ENCODE peak calls at places on chromosomes 5 and 9, in six cellular contexts. One of them, this sample, is unnamed.

GRCh38 chr5:109718216-109718615 is 28.5 kb downstream of the MAN2A1 start:
- DNase-seq in upper lobe of right lung: no peak
- DNase-seq in AG09309: no peak
- DNase-seq in IMR-90: no peak
- DNase-seq in natural killer cell: no peak
- DNase-seq in vagina: no peak
- DNase-seq in this sample: no peak

GRCh38 chr9:116264361-116264760 is 110.8 kb downstream of the PAPPA start:
- DNase-seq in AG09309: no peak
- DNase-seq in IMR-90: no peak
- DNase-seq in vagina: no peak
- DNase-seq in natural killer cell: no peak
- DNase-seq in upper lobe of right lung: no peak
- DNase-seq in this sample: no peak

GRCh38 chr5:178077751-178078150 is 35.6 kb upstream of the N4BP3 start:
- DNase-seq in AG09309: no peak
- DNase-seq in vagina: no peak
- DNase-seq in natural killer cell: no peak
- DNase-seq in upper lobe of right lung: no peak
- DNase-seq in IMR-90: no peak
- DNase-seq in this sample: no peak

GRCh38 chr5:149320791-149321330 is 24.4 kb upstream of the GRPEL2 start:
- DNase-seq in natural killer cell: no peak
- DNase-seq in upper lobe of right lung: peak
- DNase-seq in AG09309: peak
- DNase-seq in vagina: no peak
- DNase-seq in IMR-90: peak
- DNase-seq in this sample: no peak

GRCh38 chr5:128546658-128547281 is 8.7 kb upstream of the FBN2 start:
- DNase-seq in AG09309: no peak
- DNase-seq in natural killer cell: no peak
- DNase-seq in IMR-90: no peak
- DNase-seq in vagina: no peak
- DNase-seq in upper lobe of right lung: no peak
- DNase-seq in this sample: no peak

GRCh38 chr9:129209580-129209979 is 31.5 kb upstream of the IER5L start:
- DNase-seq in AG09309: no peak
- DNase-seq in upper lobe of right lung: no peak
- DNase-seq in natural killer cell: no peak
- DNase-seq in IMR-90: no peak
- DNase-seq in vagina: no peak
- DNase-seq in this sample: no peak

GRCh38 chr5:169577966-169578365 is 5.6 kb upstream of the SPDL1 start:
- DNase-seq in AG09309: no peak
- DNase-seq in upper lobe of right lung: no peak
- DNase-seq in natural killer cell: no peak
- DNase-seq in IMR-90: no peak
- DNase-seq in vagina: no peak
- DNase-seq in this sample: no peak

GRCh38 chr5:14326035-14326909 is 183.1 kb downstream of the TRIO start:
- DNase-seq in vagina: no peak
- DNase-seq in AG09309: no peak
- DNase-seq in upper lobe of right lung: no peak
- DNase-seq in IMR-90: no peak
- DNase-seq in natural killer cell: no peak
- DNase-seq in this sample: no peak

GRCh38 chr9:110058304-110058953 is 149.5 kb downstream of the C9orf152 start:
- DNase-seq in vagina: peak
- DNase-seq in natural killer cell: no peak
- DNase-seq in AG09309: no peak
- DNase-seq in upper lobe of right lung: no peak
- DNase-seq in IMR-90: peak
- DNase-seq in this sample: no peak

GRCh38 chr5:134451618-134452505 is 40.2 kb upstream of the CDKN2AIPNL start:
- DNase-seq in upper lobe of right lung: peak
- DNase-seq in vagina: no peak
- DNase-seq in natural killer cell: no peak
- DNase-seq in IMR-90: peak
- DNase-seq in AG09309: no peak
- DNase-seq in this sample: no peak

GRCh38 chr5:81849769-81850367 is 99.0 kb upstream of the SSBP2 start:
- DNase-seq in AG09309: no peak
- DNase-seq in vagina: no peak
- DNase-seq in natural killer cell: no peak
- DNase-seq in IMR-90: no peak
- DNase-seq in upper lobe of right lung: no peak
- DNase-seq in this sample: no peak

GRCh38 chr5:59020611-59021285 is 437.9 kb downstream of the RAB3C start:
- DNase-seq in upper lobe of right lung: no peak
- DNase-seq in vagina: no peak
- DNase-seq in AG09309: no peak
- DNase-seq in natural killer cell: no peak
- DNase-seq in IMR-90: peak
- DNase-seq in this sample: no peak

GRCh38 chr5:157384971-157385709 is 74.9 kb upstream of the NIPAL4 start:
- DNase-seq in IMR-90: peak
- DNase-seq in vagina: no peak
- DNase-seq in upper lobe of right lung: no peak
- DNase-seq in natural killer cell: no peak
- DNase-seq in AG09309: peak
- DNase-seq in this sample: no peak

GRCh38 chr9:6049798-6050197 is 34.4 kb upstream of the RANBP6 start:
- DNase-seq in vagina: no peak
- DNase-seq in upper lobe of right lung: no peak
- DNase-seq in IMR-90: no peak
- DNase-seq in natural killer cell: no peak
- DNase-seq in AG09309: no peak
- DNase-seq in this sample: no peak

GRCh38 chr9:3035594-3036389 is 191.9 kb upstream of the PUM3 start:
- DNase-seq in natural killer cell: no peak
- DNase-seq in vagina: no peak
- DNase-seq in IMR-90: no peak
- DNase-seq in upper lobe of right lung: no peak
- DNase-seq in AG09309: no peak
- DNase-seq in this sample: no peak
- TF ChIP-seq CTCF in natural killer cell: no peak
- TF ChIP-seq CTCF in vagina: no peak
- TF ChIP-seq CTCF in IMR-90: no peak
- TF ChIP-seq CTCF in upper lobe of right lung: no peak
- TF ChIP-seq CTCF in AG09309: no peak
- TF ChIP-seq CTCF in this sample: no peak

GRCh38 chr5:29001666-29002065 is 1963.3 kb upstream of the CDH9 start:
- DNase-seq in natural killer cell: no peak
- DNase-seq in IMR-90: no peak
- DNase-seq in upper lobe of right lung: no peak
- DNase-seq in AG09309: no peak
- DNase-seq in vagina: no peak
- DNase-seq in this sample: no peak
- TF ChIP-seq CTCF in natural killer cell: no peak
- TF ChIP-seq CTCF in IMR-90: no peak
- TF ChIP-seq CTCF in upper lobe of right lung: no peak
- TF ChIP-seq CTCF in AG09309: no peak
- TF ChIP-seq CTCF in vagina: no peak
- TF ChIP-seq CTCF in this sample: peak

DNA sequence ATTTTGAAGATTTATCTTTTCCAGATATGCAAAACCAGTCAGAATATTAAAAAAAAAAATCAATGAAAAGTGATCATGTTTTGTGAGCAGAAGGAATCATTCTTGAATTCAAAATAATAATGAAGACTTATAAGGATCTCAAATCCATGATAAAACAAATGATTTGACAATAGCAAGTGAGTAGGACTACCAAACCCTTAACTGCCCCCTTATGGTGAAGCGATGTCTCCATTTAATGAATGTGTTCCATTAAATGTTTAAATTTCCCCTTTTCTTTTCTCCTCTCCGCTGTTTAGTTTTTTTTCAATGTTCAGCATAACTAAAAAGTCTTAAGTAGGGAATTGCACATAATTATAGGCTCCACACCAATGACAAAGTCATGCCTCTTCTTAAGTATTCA is 12.2 kb upstream of the MARCHF3 start:
- DNase-seq in upper lobe of right lung: no peak
- DNase-seq in natural killer cell: no peak
- DNase-seq in IMR-90: peak
- DNase-seq in AG09309: no peak
- DNase-seq in vagina: no peak
- DNase-seq in this sample: no peak
- TF ChIP-seq CTCF in upper lobe of right lung: peak
- TF ChIP-seq CTCF in natural killer cell: no peak
- TF ChIP-seq CTCF in IMR-90: peak
- TF ChIP-seq CTCF in AG09309: peak
- TF ChIP-seq CTCF in vagina: no peak
- TF ChIP-seq CTCF in this sample: peak

GRCh38 chr5:141941779-141942178 is 16.2 kb downstream of the PCDH12 start:
- DNase-seq in natural killer cell: no peak
- DNase-seq in vagina: no peak
- DNase-seq in AG09309: no peak
- DNase-seq in upper lobe of right lung: no peak
- DNase-seq in IMR-90: peak
- DNase-seq in this sample: no peak

GRCh38 chr5:141944086-141944485 is 13.9 kb downstream of the PCDH12 start:
- DNase-seq in natural killer cell: no peak
- DNase-seq in AG09309: no peak
- DNase-seq in upper lobe of right lung: no peak
- DNase-seq in vagina: no peak
- DNase-seq in IMR-90: no peak
- DNase-seq in this sample: no peak

GRCh38 chr5:141942185-141942857 is 15.7 kb downstream of the PCDH12 start:
- DNase-seq in upper lobe of right lung: no peak
- DNase-seq in IMR-90: no peak
- DNase-seq in AG09309: no peak
- DNase-seq in vagina: no peak
- DNase-seq in natural killer cell: no peak
- DNase-seq in this sample: no peak

GRCh38 chr5:141941307-141941706 is 16.7 kb downstream of the PCDH12 start:
- DNase-seq in AG09309: peak
- DNase-seq in vagina: no peak
- DNase-seq in upper lobe of right lung: no peak
- DNase-seq in IMR-90: no peak
- DNase-seq in natural killer cell: no peak
- DNase-seq in this sample: no peak

DNA sequence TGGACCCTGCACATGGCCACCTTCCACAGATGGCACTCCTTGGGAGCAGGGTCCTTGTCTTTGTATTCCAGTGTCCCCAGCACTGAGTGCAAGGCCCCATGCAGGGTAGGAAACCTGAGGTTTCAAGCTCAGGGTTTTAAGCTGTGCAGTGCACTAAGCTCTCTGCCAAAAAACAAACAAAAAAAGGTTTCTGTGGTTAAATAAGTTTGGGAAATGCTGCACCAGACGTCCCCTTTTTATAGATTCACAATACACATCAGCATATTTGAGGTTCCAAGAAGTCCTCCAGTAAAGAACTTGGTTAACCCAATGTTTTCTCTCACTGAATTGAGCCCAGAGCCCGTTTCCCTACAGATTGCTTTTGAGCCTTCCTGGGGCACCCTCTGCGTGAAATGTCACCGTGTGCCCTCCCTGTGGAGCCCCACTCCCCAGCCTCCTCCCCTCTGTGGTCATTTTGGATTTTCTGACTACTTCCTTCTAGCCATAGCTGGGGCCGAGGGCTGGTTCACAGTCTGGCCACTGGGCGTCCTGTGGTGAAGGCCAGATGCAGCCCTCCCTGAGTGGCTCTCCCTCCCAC is 17.1 kb downstream of the DELE1 start:
- DNase-seq in IMR-90: peak
- DNase-seq in vagina: no peak
- DNase-seq in upper lobe of right lung: no peak
- DNase-seq in AG09309: peak
- DNase-seq in natural killer cell: no peak
- DNase-seq in this sample: no peak
- TF ChIP-seq CTCF in IMR-90: no peak
- TF ChIP-seq CTCF in vagina: no peak
- TF ChIP-seq CTCF in upper lobe of right lung: peak
- TF ChIP-seq CTCF in AG09309: peak
- TF ChIP-seq CTCF in natural killer cell: no peak
- TF ChIP-seq CTCF in this sample: peak

GRCh38 chr5:167263185-167263584 is 1028.3 kb upstream of the WWC1 start:
- DNase-seq in upper lobe of right lung: no peak
- DNase-seq in vagina: no peak
- DNase-seq in AG09309: no peak
- DNase-seq in natural killer cell: no peak
- DNase-seq in IMR-90: no peak
- DNase-seq in this sample: no peak

GRCh38 chr5:167255931-167256330 is 1035.5 kb upstream of the WWC1 start:
- DNase-seq in IMR-90: no peak
- DNase-seq in AG09309: no peak
- DNase-seq in natural killer cell: no peak
- DNase-seq in upper lobe of right lung: no peak
- DNase-seq in vagina: no peak
- DNase-seq in this sample: no peak

DNA sequence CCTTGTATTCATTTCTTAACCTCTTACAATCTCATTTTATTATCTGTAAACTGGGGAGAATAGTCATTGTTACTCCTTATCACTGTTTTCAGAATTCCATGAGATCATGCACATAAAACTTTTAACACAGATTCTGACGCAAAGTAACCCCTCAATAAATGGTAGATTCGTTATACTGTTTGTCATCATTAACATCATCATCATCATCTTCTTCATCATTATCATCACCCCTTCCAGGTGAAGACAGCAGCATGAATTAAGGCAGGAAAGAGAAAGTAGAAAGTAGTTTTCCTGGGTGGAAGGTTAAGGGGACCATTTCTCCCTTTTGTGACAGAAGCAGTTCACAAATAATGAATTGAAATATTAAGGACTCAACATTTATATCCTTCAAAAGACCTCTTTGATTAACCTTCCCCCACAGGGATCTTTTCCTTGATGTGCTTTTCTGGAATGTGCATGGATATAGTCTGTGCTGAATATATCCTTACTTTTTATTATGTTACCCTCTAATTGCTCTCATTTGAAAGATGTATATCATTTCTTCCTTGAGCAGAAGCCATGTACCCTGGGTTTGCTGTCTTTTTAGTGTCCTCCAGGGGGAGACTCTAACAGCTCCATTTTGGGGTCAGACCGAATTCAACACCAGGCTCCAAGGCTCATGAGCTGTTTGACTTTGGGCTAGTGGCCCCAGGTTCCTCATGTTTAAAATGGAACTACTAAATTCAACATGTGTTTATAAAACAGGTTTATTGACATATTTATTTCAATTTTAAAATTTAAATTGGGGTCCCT is 1029.9 kb upstream of the WWC1 start:
- DNase-seq in natural killer cell: no peak
- DNase-seq in vagina: no peak
- DNase-seq in IMR-90: no peak
- DNase-seq in AG09309: no peak
- DNase-seq in upper lobe of right lung: no peak
- DNase-seq in this sample: no peak
- TF ChIP-seq CTCF in natural killer cell: no peak
- TF ChIP-seq CTCF in vagina: no peak
- TF ChIP-seq CTCF in IMR-90: no peak
- TF ChIP-seq CTCF in AG09309: peak
- TF ChIP-seq CTCF in upper lobe of right lung: no peak
- TF ChIP-seq CTCF in this sample: peak

This sample was measured in chondrocyte.